ENCODE peak calls at places on chromosomes 7 and 10, in four cellular contexts. V is keratinocyte; I is stimulated activated CD4-positive, alpha-beta T cell treated with anti-CD3 and anti-CD28 coated beads, Interleukin-2, amount 100 ng/mL, for 48 hours; L is CD4-positive, alpha-beta memory T cell. K is an unnamed sample.

GRCh38 chr7:106029941-106030340 is 66.9 kb downstream of the CDHR3 start:
- DNase-seq in V (no peak), I (no peak), L (no peak), K (no peak)

GRCh38 chr7:124698964-124699363 is 66.6 kb downstream of the GPR37 start:
- DNase-seq in V (no peak), I (no peak), L (no peak), K (no peak)

GRCh38 chr7:91527460-91527859 is 263.2 kb downstream of the FZD1 start:
- DNase-seq in V (no peak), I (no peak), L (no peak), K (no peak)

GRCh38 chr10:120459185-120459584 is 2.2 kb downstream of the PLPP4 start:
- DNase-seq in V (no peak), I (no peak), L (no peak), K (no peak)

GRCh38 chr10:82278401-82279182 is 403.6 kb downstream of the NRG3 start:
- DNase-seq in V (no peak), I (no peak), L (no peak), K (no peak)

GRCh38 chr10:100983868-100984669 is 3.2 kb downstream of the MRPL43 start:
- DNase-seq in V (no peak), I (no peak), L (no peak), K (no peak)

GRCh38 chr10:93566435-93567276 is at the start of gene FFAR4:
- DNase-seq in V (no peak), I (no peak), L (no peak), K (no peak)

GRCh38 chr10:110774069-110775021 is 97.4 kb upstream of the PDCD4 start:
- DNase-seq in V (peak), I (peak), L (no peak), K (no peak)

GRCh38 chr7:10802526-10802925 is 171.1 kb upstream of the PHF14 start:
- DNase-seq in V (peak), I (no peak), L (no peak), K (no peak)

GRCh38 chr10:31749981-31750850 is 178.4 kb downstream of the ARHGAP12 start:
- DNase-seq in V (no peak), I (no peak), L (no peak), K (no peak)

GRCh38 chr10:114403545-114404161 is 649 bp downstream of the AFAP1L2 start:
- DNase-seq in V (no peak), I (no peak), L (no peak), K (no peak)

GRCh38 chr10:132690821-132691610 is 94.9 kb downstream of the NKX6-2 start:
- DNase-seq in V (no peak), I (no peak), L (no peak), K (no peak)

GRCh38 chr10:119667562-119668328 is 16.6 kb downstream of the BAG3 start:
- DNase-seq in V (peak), I (no peak), L (no peak), K (peak)

GRCh38 chr10:61232780-61233179 is 220.4 kb downstream of the TMEM26 start:
- DNase-seq in V (no peak), I (no peak), L (no peak), K (no peak)

GRCh38 chr7:156560075-156560474 is 80.5 kb upstream of the RNF32 start:
- DNase-seq in V (no peak), I (no peak), L (no peak), K (no peak)

GRCh38 chr7:98309566-98309965 is 28.1 kb downstream of the BRI3 start:
- DNase-seq in V (no peak), I (no peak), L (no peak), K (no peak)

GRCh38 chr10:87546971-87547413 is 42.3 kb downstream of the MINPP1 start:
- DNase-seq in V (no peak), I (no peak), L (no peak), K (no peak)

GRCh38 chr7:131753620-131754222 is 197.3 kb upstream of the PODXL start:
- DNase-seq in V (no peak), I (no peak), L (no peak), K (peak)

GRCh38 chr10:123044391-123044790 is 35.6 kb downstream of the ACADSB start:
- DNase-seq in V (no peak), I (no peak), L (no peak), K (no peak)

GRCh38 chr10:95289003-95289920 is 1.5 kb downstream of the PDLIM1 start:
- DNase-seq in V (no peak), I (no peak), L (no peak), K (no peak)